ENCODE peak calls at places on chromosomes 13 and 19, in seven cellular contexts. One of them, this sample, is unnamed. For H3K4me1, the result is how much of the 10 kb centered on the place peaks cover.

GRCh38 chr13:69817333-69817732 is 290.3 kb upstream of the ATXN8OS start:
- DNase-seq in MM.1S: no peak
- DNase-seq in SK-N-SH: no peak
- DNase-seq in HCT116: no peak
- DNase-seq in neural progenitor cell: no peak
- DNase-seq in hepatocyte: no peak
- DNase-seq in OCI-LY7: no peak
- DNase-seq in this sample: no peak

GRCh38 chr13:80037505-80037888 is 303.4 kb downstream of the SPRY2 start:
- DNase-seq in MM.1S: no peak
- DNase-seq in SK-N-SH: no peak
- DNase-seq in HCT116: no peak
- DNase-seq in neural progenitor cell: no peak
- DNase-seq in hepatocyte: peak
- DNase-seq in OCI-LY7: no peak
- DNase-seq in this sample: no peak

GRCh38 chr13:105510363-105510762 is 1025.1 kb downstream of the EFNB2 start:
- DNase-seq in MM.1S: no peak
- DNase-seq in SK-N-SH: no peak
- DNase-seq in HCT116: no peak
- DNase-seq in neural progenitor cell: no peak
- DNase-seq in hepatocyte: no peak
- DNase-seq in OCI-LY7: no peak
- DNase-seq in this sample: no peak

GRCh38 chr19:40523322-40524047 is 53.2 kb upstream of the SHKBP1 start:
- DNase-seq in MM.1S: peak
- DNase-seq in SK-N-SH: peak
- DNase-seq in HCT116: peak
- DNase-seq in neural progenitor cell: peak
- DNase-seq in hepatocyte: peak
- DNase-seq in OCI-LY7: peak
- DNase-seq in this sample: peak

GRCh38 chr19:42150353-42150752 is 18.1 kb upstream of the POU2F2 start:
- DNase-seq in MM.1S: no peak
- DNase-seq in SK-N-SH: peak
- DNase-seq in HCT116: no peak
- DNase-seq in neural progenitor cell: no peak
- DNase-seq in hepatocyte: no peak
- DNase-seq in OCI-LY7: no peak
- DNase-seq in this sample: no peak

GRCh38 chr13:20359335-20359734 is 127.2 kb upstream of the GJB6 start:
- DNase-seq in MM.1S: no peak
- DNase-seq in SK-N-SH: no peak
- DNase-seq in HCT116: peak
- DNase-seq in neural progenitor cell: no peak
- DNase-seq in hepatocyte: no peak
- DNase-seq in OCI-LY7: no peak
- DNase-seq in this sample: no peak

GRCh38 chr19:13975870-13976269 is 23.6 kb downstream of the DCAF15 start:
- DNase-seq in MM.1S: no peak
- DNase-seq in SK-N-SH: no peak
- DNase-seq in HCT116: no peak
- DNase-seq in neural progenitor cell: no peak
- DNase-seq in hepatocyte: no peak
- DNase-seq in OCI-LY7: no peak
- DNase-seq in this sample: no peak

GRCh38 chr13:24270639-24271131 is 38.7 kb upstream of the C1QTNF9 start:
- DNase-seq in MM.1S: no peak
- DNase-seq in SK-N-SH: peak
- DNase-seq in HCT116: no peak
- DNase-seq in neural progenitor cell: peak
- DNase-seq in hepatocyte: peak
- DNase-seq in OCI-LY7: no peak
- DNase-seq in this sample: peak

GRCh38 chr13:111389621-111390521 is 69.4 kb downstream of the TEX29 start:
- DNase-seq in MM.1S: no peak
- DNase-seq in SK-N-SH: no peak
- DNase-seq in HCT116: no peak
- DNase-seq in neural progenitor cell: no peak
- DNase-seq in hepatocyte: no peak
- DNase-seq in OCI-LY7: no peak
- DNase-seq in this sample: no peak

GRCh38 chr19:16226184-16226591 is 28.5 kb downstream of the AP1M1 start:
- DNase-seq in MM.1S: no peak
- DNase-seq in SK-N-SH: no peak
- DNase-seq in HCT116: no peak
- DNase-seq in neural progenitor cell: no peak
- DNase-seq in hepatocyte: no peak
- DNase-seq in OCI-LY7: no peak
- DNase-seq in this sample: no peak

GRCh38 chr13:52713894-52714293 is 25.7 kb downstream of the CNMD start:
- DNase-seq in MM.1S: no peak
- DNase-seq in SK-N-SH: no peak
- DNase-seq in HCT116: no peak
- DNase-seq in neural progenitor cell: no peak
- DNase-seq in hepatocyte: no peak
- DNase-seq in OCI-LY7: no peak
- DNase-seq in this sample: no peak

GRCh38 chr13:97849305-97849704 is 104.2 kb upstream of the IPO5 start:
- DNase-seq in MM.1S: peak
- DNase-seq in SK-N-SH: peak
- DNase-seq in HCT116: peak
- DNase-seq in neural progenitor cell: peak
- DNase-seq in hepatocyte: peak
- DNase-seq in OCI-LY7: peak
- DNase-seq in this sample: peak

GRCh38 chr13:94233401-94233800 is 246.1 kb downstream of the DCT start:
- DNase-seq in MM.1S: no peak
- DNase-seq in SK-N-SH: no peak
- DNase-seq in HCT116: no peak
- DNase-seq in neural progenitor cell: no peak
- DNase-seq in hepatocyte: peak
- DNase-seq in OCI-LY7: no peak
- DNase-seq in this sample: no peak

GRCh38 chr19:51124729-51125128 is at the start of gene SIGLEC9:
- DNase-seq in MM.1S: no peak
- DNase-seq in SK-N-SH: no peak
- DNase-seq in HCT116: no peak
- DNase-seq in neural progenitor cell: no peak
- DNase-seq in hepatocyte: no peak
- DNase-seq in OCI-LY7: no peak
- DNase-seq in this sample: no peak

GRCh38 chr19:51691122-51692064 is 1.7 kb upstream of the SPACA6 start:
- DNase-seq in MM.1S: no peak
- DNase-seq in SK-N-SH: peak
- DNase-seq in HCT116: no peak
- DNase-seq in neural progenitor cell: peak
- DNase-seq in hepatocyte: peak
- DNase-seq in OCI-LY7: no peak
- DNase-seq in this sample: peak

GRCh38 chr13:46160474-46161066 is 21.4 kb downstream of the LCP1 start:
- DNase-seq in MM.1S: no peak
- DNase-seq in SK-N-SH: peak
- DNase-seq in HCT116: peak
- DNase-seq in neural progenitor cell: peak
- DNase-seq in hepatocyte: peak
- DNase-seq in OCI-LY7: peak
- DNase-seq in this sample: peak

GRCh38 chr13:50353651-50354415 is 338.6 kb downstream of the KCNRG start:
- DNase-seq in MM.1S: no peak
- DNase-seq in SK-N-SH: no peak
- DNase-seq in HCT116: no peak
- DNase-seq in neural progenitor cell: no peak
- DNase-seq in hepatocyte: peak
- DNase-seq in OCI-LY7: no peak
- DNase-seq in this sample: no peak

GRCh38 chr13:50357136-50357535 is 341.9 kb downstream of the KCNRG start:
- DNase-seq in MM.1S: no peak
- DNase-seq in SK-N-SH: no peak
- DNase-seq in HCT116: no peak
- DNase-seq in neural progenitor cell: no peak
- DNase-seq in hepatocyte: no peak
- DNase-seq in OCI-LY7: no peak
- DNase-seq in this sample: no peak

GRCh38 chr13:50355797-50356196 is 340.6 kb downstream of the KCNRG start:
- DNase-seq in MM.1S: no peak
- DNase-seq in SK-N-SH: no peak
- DNase-seq in HCT116: no peak
- DNase-seq in neural progenitor cell: no peak
- DNase-seq in hepatocyte: no peak
- DNase-seq in OCI-LY7: no peak
- DNase-seq in this sample: no peak

GRCh38 chr13:50348402-50348801 is 333.2 kb downstream of the KCNRG start:
- DNase-seq in MM.1S: no peak
- DNase-seq in SK-N-SH: no peak
- DNase-seq in HCT116: no peak
- DNase-seq in neural progenitor cell: no peak
- DNase-seq in hepatocyte: no peak
- DNase-seq in OCI-LY7: no peak
- DNase-seq in this sample: no peak

GRCh38 chr13:50352720-50353491 is 337.7 kb downstream of the KCNRG start:
- DNase-seq in MM.1S: no peak
- DNase-seq in SK-N-SH: no peak
- DNase-seq in HCT116: no peak
- DNase-seq in neural progenitor cell: no peak
- DNase-seq in hepatocyte: no peak
- DNase-seq in OCI-LY7: no peak
- DNase-seq in this sample: no peak
- TF ChIP-seq EZH2phosphoT487 in MM.1S: no peak
- TF ChIP-seq EZH2phosphoT487 in SK-N-SH: no peak
- TF ChIP-seq EZH2phosphoT487 in HCT116: no peak
- TF ChIP-seq EZH2phosphoT487 in neural progenitor cell: no peak
- TF ChIP-seq EZH2phosphoT487 in hepatocyte: no peak
- TF ChIP-seq EZH2phosphoT487 in OCI-LY7: no peak
- TF ChIP-seq EZH2phosphoT487 in this sample: no peak

DNA sequence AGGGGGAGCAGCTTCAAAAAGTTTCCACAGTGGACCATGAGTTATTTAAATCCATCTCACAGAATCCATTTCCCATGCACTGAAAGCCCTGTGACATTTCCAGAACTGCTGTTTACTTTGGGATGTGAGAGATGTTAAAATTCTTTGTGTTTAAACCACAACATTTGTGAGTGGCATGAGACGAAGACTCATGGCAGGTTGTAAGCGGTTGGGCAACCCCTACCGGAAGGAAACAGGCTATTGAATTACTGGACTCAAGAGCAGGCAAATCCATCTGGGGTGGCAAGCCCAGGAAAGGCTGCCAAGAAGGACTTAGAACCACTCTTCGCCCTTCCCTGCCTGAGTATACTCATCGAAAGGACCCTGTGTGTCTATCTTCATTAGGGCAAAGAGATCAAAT is 22.3 kb upstream of the CLDN10 start:
- DNase-seq in MM.1S: peak
- DNase-seq in SK-N-SH: no peak
- DNase-seq in HCT116: no peak
- DNase-seq in neural progenitor cell: no peak
- DNase-seq in hepatocyte: no peak
- DNase-seq in OCI-LY7: no peak
- DNase-seq in this sample: no peak
- TF ChIP-seq CTCF in MM.1S: no peak
- TF ChIP-seq CTCF in SK-N-SH: no peak
- TF ChIP-seq CTCF in HCT116: no peak
- TF ChIP-seq CTCF in neural progenitor cell: no peak
- TF ChIP-seq CTCF in hepatocyte: no peak
- TF ChIP-seq CTCF in OCI-LY7: no peak
- TF ChIP-seq CTCF in this sample: no peak

DNA sequence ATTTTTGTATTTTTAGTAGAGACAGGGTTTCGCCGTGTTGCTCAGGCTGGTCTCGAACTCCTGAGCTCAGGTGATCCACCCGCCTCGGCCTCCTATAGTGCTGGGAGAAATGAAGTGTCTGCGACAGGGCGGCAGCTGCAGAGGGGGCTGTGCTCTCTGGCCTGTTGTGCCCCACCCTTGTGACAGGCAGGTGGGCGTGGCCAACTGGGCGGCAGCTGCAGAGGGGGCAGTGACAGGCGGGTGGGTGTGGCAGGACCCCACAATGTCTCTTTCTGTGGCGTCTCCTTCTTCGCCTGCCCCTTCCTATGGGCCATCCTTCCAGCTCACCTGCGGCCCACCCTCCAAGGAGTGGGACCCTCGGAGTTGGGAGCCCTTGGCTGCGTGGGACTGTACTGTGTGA is 11.8 kb downstream of the STK11 start:
- DNase-seq in MM.1S: no peak
- DNase-seq in SK-N-SH: no peak
- DNase-seq in HCT116: no peak
- DNase-seq in neural progenitor cell: no peak
- DNase-seq in hepatocyte: no peak
- DNase-seq in OCI-LY7: peak
- DNase-seq in this sample: no peak
- H3K4me1 ChIP-seq in MM.1S: under half
- H3K4me1 ChIP-seq in SK-N-SH: under half
- H3K4me1 ChIP-seq in HCT116: under half
- H3K4me1 ChIP-seq in neural progenitor cell: under half
- H3K4me1 ChIP-seq in hepatocyte: under half
- H3K4me1 ChIP-seq in OCI-LY7: under half
- H3K4me1 ChIP-seq in this sample: under half

DNA sequence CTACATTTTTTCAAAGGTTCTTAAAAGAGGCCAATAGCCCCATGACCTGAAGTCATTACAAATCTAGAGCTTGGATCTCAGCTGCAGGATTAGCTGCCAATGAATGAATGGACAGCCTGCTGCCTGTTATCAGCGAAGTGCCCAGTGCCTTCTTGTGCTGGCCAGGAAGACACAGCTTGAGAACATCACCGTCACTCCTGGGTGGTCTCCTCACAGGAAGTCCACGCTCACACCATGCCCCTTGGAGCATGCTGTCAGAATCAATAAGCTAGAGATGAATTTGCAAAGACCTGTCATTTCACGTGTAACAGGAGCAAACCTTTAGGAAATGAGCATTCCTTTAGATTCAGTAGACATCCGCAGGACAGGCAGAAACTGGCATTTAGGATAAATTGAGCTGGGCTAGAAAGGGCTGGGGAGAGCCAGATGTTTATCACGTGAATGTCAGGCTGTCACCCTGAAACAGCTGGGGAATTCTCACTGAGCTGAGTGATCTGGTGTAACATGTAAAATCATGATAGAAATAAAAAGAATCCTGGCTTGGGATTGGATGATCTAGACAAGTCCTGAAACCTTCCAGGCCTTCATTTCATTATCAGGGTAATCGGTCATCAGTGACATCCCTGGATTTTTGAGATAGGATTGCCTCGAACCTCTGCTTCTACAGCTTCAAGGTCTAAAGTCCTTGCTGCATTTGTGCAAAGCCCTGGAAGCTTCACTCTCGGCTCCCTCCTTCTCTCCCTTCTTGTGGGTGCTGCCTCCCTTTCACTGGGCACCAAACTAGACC is 49.9 kb upstream of the MEDAG start:
- DNase-seq in MM.1S: no peak
- DNase-seq in SK-N-SH: no peak
- DNase-seq in HCT116: no peak
- DNase-seq in neural progenitor cell: no peak
- DNase-seq in hepatocyte: no peak
- DNase-seq in OCI-LY7: no peak
- DNase-seq in this sample: no peak
- TF ChIP-seq EZH2phosphoT487 in MM.1S: no peak
- TF ChIP-seq EZH2phosphoT487 in SK-N-SH: no peak
- TF ChIP-seq EZH2phosphoT487 in HCT116: no peak
- TF ChIP-seq EZH2phosphoT487 in neural progenitor cell: no peak
- TF ChIP-seq EZH2phosphoT487 in hepatocyte: no peak
- TF ChIP-seq EZH2phosphoT487 in OCI-LY7: no peak
- TF ChIP-seq EZH2phosphoT487 in this sample: no peak

This sample was measured in GM23338.